ENCODE peak calls at places on chromosomes 4 and X, in nine cellular contexts. X is natural killer cell; T is midbrain; E is activated CD4-positive, alpha-beta memory T cell treated with anti-CD3 and anti-CD28 coated beads for 36 hours; M is left colon; K is LoVo; G is heart left ventricle; N is H9; J is NCI-H1105 treated with DMSO at 0.1 percent for 48 hours. Q is an unnamed sample.

GRCh38 chr4:109912706-109913621 is at the start of gene EGF:
- DNase-seq in M (no peak), X (no peak), E (no peak), G (peak; percentile 23), K (peak; percentile 24), J (no peak), T (peak; percentile 3), N (no peak), Q (peak; percentile 32)

GRCh38 chr4:62402088-62402806 is 1202.1 kb downstream of the ADGRL3 start:
- DNase-seq in N (no peak), J (no peak), G (no peak), X (no peak), T (no peak), E (no peak), M (no peak), K (no peak), Q (no peak)

GRCh38 chr4:87409420-87409939 is 12.9 kb upstream of the NUDT9 start:
- DNase-seq in T (no peak), E (no peak), K (peak; percentile 21), G (no peak), M (peak; percentile 38), J (no peak), N (no peak), X (no peak), Q (no peak)

GRCh38 chrX:150902434-150903109 is 4.1 kb upstream of the CD99L2 start:
- DNase-seq in X (no peak), M (no peak), T (no peak), G (no peak), J (no peak), E (no peak), K (no peak), N (peak; percentile 96), Q (no peak)

GRCh38 chrX:41192880-41193279 is 107.6 kb downstream of the USP9X start:
- DNase-seq in G (no peak), M (no peak), J (no peak), K (no peak), T (no peak), N (no peak), E (no peak), X (no peak), Q (no peak)

GRCh38 chrX:132833373-132833772 is 125.1 kb downstream of the HS6ST2 start:
- DNase-seq in K (no peak), G (no peak), M (no peak), T (no peak), N (no peak), X (no peak), E (no peak), J (peak; percentile 25), Q (no peak)

GRCh38 chr4:108683479-108683878 is 33.1 kb downstream of the OSTC start:
- DNase-seq in T (peak; percentile 10), J (no peak), X (no peak), E (no peak), K (peak; percentile 10), M (no peak), N (no peak), G (no peak), Q (peak; percentile 2)

GRCh38 chrX:112760697-112761096 is 79.9 kb downstream of the AMOT start:
- DNase-seq in K (no peak), E (no peak), J (no peak), M (no peak), N (no peak), G (no peak), X (no peak), T (no peak), Q (no peak)

GRCh38 chrX:148371251-148371650 is 129.2 kb upstream of the AFF2 start:
- DNase-seq in E (no peak), X (no peak), G (no peak), T (no peak), J (no peak), K (no peak), M (no peak), N (no peak), Q (no peak)

GRCh38 chr4:187256897-187257296 is 533.2 kb upstream of the FAT1 start:
- DNase-seq in E (no peak), N (no peak), M (no peak), K (no peak), J (no peak), G (no peak), X (no peak), T (no peak), Q (no peak)

GRCh38 chr4:14184265-14184664 is 556.7 kb upstream of the BOD1L1 start:
- DNase-seq in J (no peak), E (no peak), K (no peak), M (no peak), G (peak; percentile 30), N (no peak), X (no peak), T (no peak), Q (no peak)

GRCh38 chrX:66504481-66504880 is 134.4 kb downstream of the EDA2R start:
- DNase-seq in N (no peak), E (no peak), G (no peak), K (no peak), M (no peak), J (no peak), X (no peak), T (no peak), Q (no peak)

GRCh38 chr4:125444166-125444565 is 129.4 kb downstream of the FAT4 start:
- DNase-seq in K (no peak), J (no peak), G (no peak), X (no peak), E (no peak), T (no peak), M (no peak), N (no peak), Q (no peak)

GRCh38 chrX:11664211-11664888 is 1.4 kb downstream of the ARHGAP6 start:
- DNase-seq in E (no peak), K (no peak), J (no peak), N (peak; percentile 28), G (peak; percentile 14), X (no peak), T (no peak), M (no peak), Q (no peak)

GRCh38 chr4:2273221-2273620 is 11.3 kb upstream of the MXD4 start:
- DNase-seq in G (no peak), T (no peak), J (no peak), E (no peak), N (no peak), M (no peak), X (no peak), K (no peak), Q (no peak)

GRCh38 chr4:138609943-138610350 is 367.8 kb upstream of the SLC7A11 start:
- DNase-seq in G (no peak), K (no peak), X (no peak), T (no peak), M (no peak), N (no peak), J (no peak), E (no peak), Q (no peak)

GRCh38 chr4:1571986-1572385 is 112.1 kb downstream of the FAM53A start:
- DNase-seq in K (no peak), E (no peak), G (no peak), N (no peak), T (no peak), X (no peak), J (no peak), M (peak; percentile 3), Q (no peak)

GRCh38 chr4:132642196-132642817 is 506.8 kb upstream of the PCDH10 start:
- DNase-seq in J (peak; percentile 46), T (peak; percentile 53), G (no peak), N (peak; percentile 55), K (peak; percentile 52), M (no peak), X (no peak), E (no peak), Q (peak; percentile 12)

GRCh38 chr4:180665994-180666818 is 1577.0 kb upstream of the TENM3 start:
- DNase-seq in M (no peak), X (no peak), J (peak; percentile 39), N (peak; percentile 50), E (peak; percentile 20), K (peak; percentile 54), G (no peak), T (peak; percentile 58), Q (peak; percentile 46)

GRCh38 chr4:1099270-1099669 is 14.1 kb downstream of the RNF212 start:
- DNase-seq in M (no peak), G (no peak), N (peak; percentile 15), T (no peak), E (no peak), X (no peak), K (no peak), J (no peak), Q (no peak)

GRCh38 chr4:7597281-7597680 is 162.6 kb upstream of the PSAPL1 start:
- DNase-seq in T (no peak), G (no peak), E (no peak), X (no peak), J (no peak), M (no peak), N (no peak), K (no peak), Q (no peak)

GRCh38 chr4:170610464-170610863 is 520.7 kb upstream of the AADAT start:
- DNase-seq in X (no peak), M (no peak), E (no peak), J (no peak), N (no peak), T (no peak), G (no peak), K (no peak), Q (no peak)

Q was measured in A549.